ENCODE peak calls at places on chromosomes 2 and 18, in six cellular contexts. K is RCC 7860; U is mesendoderm; Z is activated CD4-positive, CD25-positive, alpha-beta regulatory T cell; R is T-cell; D is heart left ventricle. I is an unnamed sample.
A peak's percentile ranks its signal among the peaks of the same experiment; 100 is the strongest.

GRCh38 chr18:58732471-58732870 is 61.2 kb downstream of the MALT1 start:
- DNase-seq in D (no peak), U (no peak), R (no peak), Z (no peak), K (no peak), I (no peak)

GRCh38 chr2:150142561-150142960 is 344.9 kb downstream of the RND3 start:
- DNase-seq in R (no peak), K (peak; percentile 98), Z (no peak), U (no peak), D (no peak), I (peak; percentile 62)

GRCh38 chr2:128409326-128410034 is 90.8 kb upstream of the HS6ST1 start:
- DNase-seq in R (no peak), D (no peak), U (no peak), Z (no peak), K (no peak), I (no peak)

GRCh38 chr18:28854964-28855363 is 678.0 kb upstream of the CDH2 start:
- DNase-seq in U (peak; percentile 12), D (no peak), K (no peak), Z (no peak), R (no peak), I (peak; percentile 65)

GRCh38 chr2:238573916-238574315 is 147.2 kb downstream of the ASB1 start:
- DNase-seq in K (no peak), Z (no peak), R (no peak), D (no peak), U (no peak), I (no peak)

GRCh38 chr18:56327171-56327885 is 311.1 kb downstream of the TXNL1 start:
- DNase-seq in D (no peak), Z (no peak), R (no peak), U (no peak), K (no peak), I (peak; percentile 70)

GRCh38 chr2:128465246-128466170 is 146.8 kb upstream of the HS6ST1 start:
- DNase-seq in Z (no peak), R (no peak), U (no peak), K (no peak), D (peak; percentile 11), I (no peak)

GRCh38 chr2:181832015-181832414 is 59.5 kb upstream of the ITPRID2 start:
- DNase-seq in U (no peak), K (no peak), Z (no peak), R (no peak), D (no peak), I (no peak)

GRCh38 chr2:18106841-18107240 is 228.4 kb downstream of the KCNS3 start:
- DNase-seq in U (no peak), D (no peak), R (no peak), K (no peak), Z (no peak), I (no peak)

GRCh38 chr2:109527846-109528705 is 85.7 kb downstream of the SEPTIN10 start:
- DNase-seq in R (no peak), Z (no peak), U (peak; percentile 42), D (peak; percentile 12), K (peak; percentile 23), I (no peak)

GRCh38 chr2:18456026-18456425 is 104.4 kb downstream of the RDH14 start:
- DNase-seq in U (no peak), Z (no peak), K (no peak), R (no peak), D (no peak), I (peak; percentile 25)

GRCh38 chr2:9754532-9754887 is 88.8 kb upstream of the TAF1B start:
- DNase-seq in K (no peak), Z (no peak), U (no peak), D (no peak), R (no peak), I (no peak)

GRCh38 chr2:66587216-66587615 is 152.3 kb downstream of the MEIS1 start:
- DNase-seq in R (no peak), D (no peak), U (peak; percentile 79), Z (no peak), K (peak; percentile 14), I (peak; percentile 6)

GRCh38 chr2:203790134-203790533 is 77.4 kb upstream of the CTLA4 start:
- DNase-seq in K (peak; percentile 44), D (no peak), R (no peak), U (no peak), Z (no peak), I (peak; percentile 40)

GRCh38 chr2:27752551-27753237 is 18.8 kb upstream of the MRPL33 start:
- DNase-seq in R (no peak), Z (no peak), U (peak; percentile 95), K (peak; percentile 52), D (no peak), I (no peak)

GRCh38 chr2:65710779-65711295 is 278.4 kb upstream of the SPRED2 start:
- DNase-seq in Z (no peak), U (peak; percentile 73), K (no peak), D (no peak), R (no peak), I (no peak)